ENCODE peak calls at places on chromosomes 16 and 17, in five cellular contexts. N is prostate gland, G is GM23338, Y is cardiac muscle cell, U is SK-N-SH. D is an unnamed sample.

GRCh38 chr17:50052822-50053653 is 2.9 kb upstream of the ITGA3 start:
- DNase-seq in U (peak; percentile 56), G (no peak), N (peak; percentile 68), Y (peak; percentile 93), D (no peak)

GRCh38 chr16:47060596-47060995 is 83.1 kb downstream of the NETO2 start:
- DNase-seq in G (no peak), U (no peak), Y (no peak), N (no peak), D (no peak)

GRCh38 chr17:51046527-51047384 is 73.9 kb downstream of the SPAG9 start:
- DNase-seq in N (peak; percentile 74), U (peak; percentile 84), G (peak; percentile 95), Y (peak; percentile 97), D (peak; percentile 89)

GRCh38 chr17:29250666-29251065 is 4.0 kb downstream of the CRYBA1 start:
- DNase-seq in G (no peak), Y (no peak), N (no peak), U (no peak), D (no peak)

GRCh38 chr17:47707056-47707791 is 13.3 kb downstream of the TBKBP1 start:
- DNase-seq in U (no peak), G (no peak), N (no peak), Y (no peak), D (no peak)

GRCh38 chr17:47946929-47947397 is 5.6 kb downstream of the PNPO start:
- DNase-seq in Y (peak; percentile 78), N (peak; percentile 91), U (peak; percentile 86), G (peak; percentile 88), D (peak; percentile 82)

GRCh38 chr17:7233701-7234099 is 617 bp downstream of the DVL2 start:
- DNase-seq in G (no peak), U (no peak), Y (no peak), N (no peak), D (no peak)

GRCh38 chr17:77821114-77821513 is 137.4 kb upstream of the TNRC6C start:
- DNase-seq in U (peak; percentile 61), Y (no peak), G (peak; percentile 58), N (no peak), D (peak; percentile 56)

GRCh38 chr17:44587339-44587738 is 30.1 kb downstream of the FZD2 start:
- DNase-seq in U (peak; percentile 33), G (no peak), Y (peak; percentile 94), N (no peak), D (peak; percentile 58)

GRCh38 chr17:36824678-36825091 is 112.6 kb upstream of the LHX1 start:
- DNase-seq in G (no peak), Y (peak; percentile 11), N (no peak), U (no peak), D (no peak)

GRCh38 chr16:75603241-75603640 is 19.8 kb downstream of the ADAT1 start:
- DNase-seq in Y (no peak), G (no peak), N (no peak), U (no peak), D (no peak)

GRCh38 chr17:61106354-61106753 is 293.3 kb upstream of the TBX2 start:
- DNase-seq in Y (no peak), U (no peak), N (no peak), G (no peak), D (no peak)

DNA sequence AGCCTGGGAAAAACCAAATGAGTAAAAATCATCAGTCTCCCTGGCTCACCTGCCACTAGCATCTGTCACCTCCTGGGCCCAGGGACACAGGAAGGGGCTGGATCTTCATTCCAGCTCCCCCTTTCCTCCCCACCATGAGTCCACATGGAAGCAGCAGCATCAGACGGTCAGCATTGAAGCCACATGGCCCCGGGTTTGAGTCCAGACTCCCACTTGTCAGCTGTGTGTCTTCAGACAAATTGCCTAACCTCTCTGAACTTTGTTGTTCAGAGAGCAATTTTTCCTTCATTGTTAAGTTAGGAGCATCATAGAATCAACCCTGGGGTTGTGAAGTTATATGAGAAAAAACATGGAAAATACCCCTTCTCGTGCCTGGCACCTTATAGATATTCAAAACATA is 10.7 kb downstream of the CACNG4 start:
- DNase-seq in N (no peak), G (no peak), U (no peak), Y (no peak), D (no peak)
- H3K4me1 ChIP-seq in N (no peaks in the 10 kb centered on the region), G (no peaks in the 10 kb centered on the region), U (peaks cover 86% of the 10 kb centered on the region), Y (peaks cover 2% of the 10 kb centered on the region), D (peaks cover 54% of the 10 kb centered on the region)

GRCh38 chr16:69071036-69071435 is 34.4 kb upstream of the HAS3 start:
- DNase-seq in G (no peak), U (no peak), Y (no peak), N (no peak), D (no peak)

GRCh38 chr16:69073181-69073669 is 32.2 kb upstream of the HAS3 start:
- DNase-seq in U (no peak), Y (peak; percentile 80), N (no peak), G (no peak), D (no peak)

GRCh38 chr16:69072640-69072974 is 32.8 kb upstream of the HAS3 start:
- DNase-seq in G (no peak), N (no peak), Y (no peak), U (no peak), D (no peak)

GRCh38 chr16:69064789-69065313 is 40.6 kb upstream of the HAS3 start:
- DNase-seq in U (no peak), G (peak; percentile 34), N (no peak), Y (no peak), D (no peak)

DNA sequence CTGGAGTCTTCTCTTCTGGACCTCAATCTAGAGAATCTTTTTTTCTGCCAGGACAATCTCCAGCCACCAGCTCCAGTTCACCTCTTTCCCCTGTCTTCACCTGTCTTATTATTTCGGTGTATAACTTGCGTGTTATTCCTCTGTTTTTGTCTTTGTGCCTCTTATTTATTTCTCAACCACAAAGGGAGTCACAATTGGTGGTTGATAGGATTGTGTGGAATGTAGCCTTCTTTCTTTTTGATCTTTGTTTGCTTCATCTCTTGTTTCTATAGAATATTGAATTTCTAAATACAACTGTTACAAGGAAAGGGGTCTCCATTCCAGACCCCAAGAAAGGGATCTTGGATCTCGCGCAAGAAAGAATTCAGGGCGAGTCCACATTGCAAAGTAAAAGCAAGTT is 35.9 kb upstream of the HAS3 start:
- DNase-seq in G (no peak), N (no peak), Y (no peak), U (no peak), D (no peak)
- H3K4me1 ChIP-seq in G (peaks cover 53% of the 10 kb centered on the region), N (no peaks in the 10 kb centered on the region), Y (peaks cover 37% of the 10 kb centered on the region), U (no peaks in the 10 kb centered on the region), D (no peaks in the 10 kb centered on the region)

DNA sequence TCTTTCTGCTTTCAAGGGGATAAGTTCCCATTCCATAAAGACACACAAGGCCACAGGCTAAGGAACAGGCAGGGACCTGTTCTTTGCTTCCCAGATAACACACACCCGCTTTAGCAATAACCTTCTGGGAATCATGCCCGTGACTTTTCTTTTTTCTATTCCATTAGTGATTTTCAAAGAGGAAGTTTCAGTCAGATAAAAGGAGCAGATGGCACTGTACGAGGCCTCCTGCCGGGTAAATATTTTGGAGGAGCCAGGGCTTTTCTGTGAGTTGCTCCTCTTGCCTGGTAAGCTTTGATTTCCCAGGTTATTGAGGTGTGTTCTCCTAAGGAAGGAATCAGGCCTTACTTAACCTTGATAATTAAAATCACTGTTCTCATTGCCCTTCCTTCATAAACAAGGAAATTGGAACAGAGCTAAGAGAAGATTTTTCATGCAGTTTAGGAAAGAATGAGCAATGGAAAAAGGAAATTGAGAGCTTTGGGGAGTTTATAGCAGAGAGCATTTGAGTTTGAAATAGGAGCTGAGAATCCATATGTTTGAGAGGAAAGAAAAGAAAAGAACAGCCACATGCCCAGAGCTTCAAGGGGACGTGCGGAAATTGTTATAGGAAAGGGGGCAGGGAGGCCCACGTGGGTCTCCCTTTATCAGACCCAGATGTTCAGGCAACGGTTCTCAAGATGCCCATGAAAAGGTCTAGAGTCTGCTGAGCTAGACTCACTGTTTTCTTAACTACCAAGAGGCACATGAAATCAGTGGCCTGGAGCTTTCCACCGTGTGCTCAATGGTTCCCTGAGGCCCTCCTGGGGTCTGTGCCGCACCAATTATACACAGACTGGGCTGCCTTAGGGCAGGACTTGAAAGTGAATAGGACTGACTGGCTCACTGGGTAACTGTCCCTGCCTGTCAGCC is 31.0 kb downstream of the CHD9 start:
- DNase-seq in Y (peak; percentile 80), N (peak; percentile 74), U (peak; percentile 57), G (no peak), D (peak; percentile 75)
- H3K4me1 ChIP-seq in Y (peaks cover 4% of the 10 kb centered on the region), N (peaks cover 9% of the 10 kb centered on the region), U (peaks cover 65% of the 10 kb centered on the region), G (peaks cover 50% of the 10 kb centered on the region), D (peaks cover 60% of the 10 kb centered on the region)

DNA sequence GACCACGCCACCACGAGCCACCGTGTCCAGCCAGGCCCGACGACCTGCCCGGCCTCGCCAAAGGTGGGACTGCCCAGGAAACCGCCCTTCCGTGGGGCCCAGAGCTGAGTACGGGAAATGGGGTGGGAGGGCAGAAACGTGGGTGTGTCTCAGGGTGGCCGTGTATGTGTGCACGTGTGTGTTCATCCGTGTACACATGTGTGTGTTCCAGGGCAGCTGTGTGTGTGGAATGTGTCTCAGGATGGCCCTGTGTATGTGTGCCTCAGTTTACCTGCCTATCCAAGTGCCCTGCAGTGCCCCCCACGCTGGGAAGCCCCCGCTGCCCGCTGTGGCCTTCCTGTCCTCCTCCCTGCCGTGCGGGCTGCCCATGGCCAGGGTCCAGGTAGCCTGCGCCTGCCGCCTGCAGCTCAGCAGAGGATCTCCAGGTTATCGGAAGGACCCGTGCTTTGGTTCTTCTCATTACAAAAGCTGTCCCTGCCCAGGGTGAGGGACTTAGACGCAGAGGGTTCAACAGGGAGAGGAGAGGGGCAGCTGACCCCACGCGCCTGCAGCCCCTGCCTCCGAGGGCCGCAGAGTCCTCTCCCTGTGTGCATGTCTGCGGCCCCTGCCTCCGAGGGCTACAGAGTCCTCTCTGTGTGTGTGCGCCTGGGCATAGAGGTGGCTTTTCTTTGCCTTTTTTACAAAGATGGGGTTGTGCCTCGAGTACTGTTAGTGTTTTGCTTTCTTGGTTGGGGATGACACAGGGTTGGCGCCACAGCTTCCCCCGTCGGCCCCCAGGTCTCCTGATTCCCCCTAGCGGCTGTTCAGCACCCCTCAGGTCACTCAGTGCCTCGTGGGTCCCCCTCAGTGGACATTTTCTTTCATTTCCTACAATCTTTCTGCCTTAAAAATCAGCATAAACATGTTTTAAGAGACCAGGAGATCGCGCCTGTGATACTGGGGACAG is 23.6 kb downstream of the ZNF469 start:
- DNase-seq in Y (no peak), G (peak; percentile 43), N (no peak), U (peak; percentile 70), D (no peak)
- H3K4me1 ChIP-seq in Y (no peaks in the 10 kb centered on the region), G (no peaks in the 10 kb centered on the region), N (peaks cover 4% of the 10 kb centered on the region), U (peaks cover 44% of the 10 kb centered on the region), D (no peaks in the 10 kb centered on the region)

DNA sequence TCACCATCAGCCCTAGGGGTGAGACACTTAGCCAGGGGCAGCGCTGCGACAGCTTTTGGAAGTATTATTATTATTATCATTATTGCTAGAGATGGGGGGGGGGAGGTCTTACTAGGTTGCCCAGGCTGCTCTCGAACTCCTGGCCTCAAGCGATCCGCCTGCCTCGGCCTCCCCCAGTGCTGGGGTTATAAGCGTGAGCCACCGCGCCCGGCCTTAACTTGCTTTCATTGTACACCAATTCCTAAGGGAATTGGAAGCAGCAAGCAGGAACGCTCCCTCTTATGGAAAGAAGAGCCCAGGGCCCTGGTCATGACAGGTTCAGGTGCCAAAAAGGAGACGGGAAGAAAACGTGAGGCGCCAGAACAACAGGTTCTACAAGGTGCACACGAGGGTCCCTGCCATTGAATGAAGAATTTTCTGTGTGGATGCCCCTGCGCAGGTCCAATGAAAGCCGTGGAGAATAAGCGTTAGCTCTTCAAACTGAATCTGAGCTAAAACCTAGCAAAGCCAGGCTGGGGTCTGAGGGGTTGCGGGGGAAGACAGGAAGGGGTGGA is 522 bp upstream of the RPL38 start:
- DNase-seq in N (no peak), G (no peak), U (no peak), Y (no peak), D (peak; percentile 41)
- H3K4me1 ChIP-seq in N (peaks cover 18% of the 10 kb centered on the region), G (peaks cover 37% of the 10 kb centered on the region), U (peaks cover 29% of the 10 kb centered on the region), Y (peaks cover 8% of the 10 kb centered on the region), D (peaks cover 15% of the 10 kb centered on the region)

DNA sequence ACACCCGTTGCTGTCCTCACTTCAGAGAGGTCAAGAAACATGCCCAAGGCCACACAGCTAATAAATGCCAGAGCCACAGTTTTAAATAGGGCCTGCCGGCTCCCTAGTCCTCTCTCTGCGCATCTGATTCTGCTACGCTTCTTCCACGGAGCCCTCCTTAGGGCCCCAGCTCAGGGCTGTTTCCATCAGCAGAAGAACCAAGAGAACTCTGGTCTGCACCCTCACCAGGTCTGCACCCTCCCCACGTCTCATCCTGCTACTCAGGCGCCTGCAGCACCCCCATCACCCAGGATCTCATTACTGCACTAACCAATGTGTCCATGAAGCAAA is 79.5 kb upstream of the NKD1 start:
- DNase-seq in U (no peak), Y (no peak), G (no peak), N (no peak), D (no peak)
- H3K4me1 ChIP-seq in U (peaks cover 28% of the 10 kb centered on the region), Y (peaks cover 19% of the 10 kb centered on the region), G (peaks cover 27% of the 10 kb centered on the region), N (peaks cover 6% of the 10 kb centered on the region), D (no peaks in the 10 kb centered on the region)